ENCODE peak calls at places on chromosomes 12 and 14, in eight cellular contexts. One of them, this sample, is unnamed.

GRCh38 chr14:74980746-74981661 is 21.7 kb upstream of the EIF2B2 start:
- DNase-seq in K562: no peak
- DNase-seq in cardiac fibroblast: peak
- DNase-seq in astrocyte: peak
- DNase-seq in neuronal stem cell: peak
- DNase-seq in choroid plexus epithelial cell: peak
- DNase-seq in heart left ventricle: no peak
- DNase-seq in CD4-positive, alpha-beta memory T cell: no peak
- DNase-seq in this sample: peak

GRCh38 chr12:25957898-25958253 is 606 bp upstream of the RASSF8 start:
- DNase-seq in K562: no peak
- DNase-seq in cardiac fibroblast: peak
- DNase-seq in astrocyte: peak
- DNase-seq in neuronal stem cell: no peak
- DNase-seq in choroid plexus epithelial cell: peak
- DNase-seq in heart left ventricle: no peak
- DNase-seq in CD4-positive, alpha-beta memory T cell: no peak
- DNase-seq in this sample: peak

GRCh38 chr12:108218911-108219310 is 89.8 kb downstream of the WSCD2 start:
- DNase-seq in K562: no peak
- DNase-seq in cardiac fibroblast: no peak
- DNase-seq in astrocyte: no peak
- DNase-seq in neuronal stem cell: no peak
- DNase-seq in choroid plexus epithelial cell: no peak
- DNase-seq in heart left ventricle: no peak
- DNase-seq in CD4-positive, alpha-beta memory T cell: no peak
- DNase-seq in this sample: no peak

GRCh38 chr12:99984271-99985128 is at the start of gene ANKS1B:
- DNase-seq in K562: peak
- DNase-seq in cardiac fibroblast: peak
- DNase-seq in astrocyte: peak
- DNase-seq in neuronal stem cell: peak
- DNase-seq in choroid plexus epithelial cell: peak
- DNase-seq in heart left ventricle: peak
- DNase-seq in CD4-positive, alpha-beta memory T cell: no peak
- DNase-seq in this sample: peak

GRCh38 chr12:16245199-16245598 is 32.3 kb downstream of the SLC15A5 start:
- DNase-seq in K562: no peak
- DNase-seq in cardiac fibroblast: no peak
- DNase-seq in astrocyte: no peak
- DNase-seq in neuronal stem cell: no peak
- DNase-seq in choroid plexus epithelial cell: no peak
- DNase-seq in heart left ventricle: no peak
- DNase-seq in CD4-positive, alpha-beta memory T cell: no peak
- DNase-seq in this sample: no peak

GRCh38 chr14:22848391-22849164 is 12.2 kb downstream of the MMP14 start:
- DNase-seq in K562: no peak
- DNase-seq in cardiac fibroblast: peak
- DNase-seq in astrocyte: peak
- DNase-seq in neuronal stem cell: no peak
- DNase-seq in choroid plexus epithelial cell: peak
- DNase-seq in heart left ventricle: peak
- DNase-seq in CD4-positive, alpha-beta memory T cell: no peak
- DNase-seq in this sample: peak

GRCh38 chr12:75478395-75478794 is 2.2 kb upstream of the GLIPR1 start:
- DNase-seq in K562: no peak
- DNase-seq in cardiac fibroblast: peak
- DNase-seq in astrocyte: peak
- DNase-seq in neuronal stem cell: no peak
- DNase-seq in choroid plexus epithelial cell: peak
- DNase-seq in heart left ventricle: no peak
- DNase-seq in CD4-positive, alpha-beta memory T cell: peak
- DNase-seq in this sample: peak

GRCh38 chr12:67599691-67600090 is 48.9 kb upstream of the DYRK2 start:
- DNase-seq in K562: no peak
- DNase-seq in cardiac fibroblast: no peak
- DNase-seq in astrocyte: no peak
- DNase-seq in neuronal stem cell: no peak
- DNase-seq in choroid plexus epithelial cell: no peak
- DNase-seq in heart left ventricle: no peak
- DNase-seq in CD4-positive, alpha-beta memory T cell: no peak
- DNase-seq in this sample: no peak

GRCh38 chr12:110073049-110073831 is 24.9 kb upstream of the C12orf76 start:
- DNase-seq in K562: no peak
- DNase-seq in cardiac fibroblast: no peak
- DNase-seq in astrocyte: no peak
- DNase-seq in neuronal stem cell: no peak
- DNase-seq in choroid plexus epithelial cell: no peak
- DNase-seq in heart left ventricle: no peak
- DNase-seq in CD4-positive, alpha-beta memory T cell: peak
- DNase-seq in this sample: no peak

GRCh38 chr12:105041186-105041585 is 43.1 kb downstream of the ALDH1L2 start:
- DNase-seq in K562: no peak
- DNase-seq in cardiac fibroblast: peak
- DNase-seq in astrocyte: peak
- DNase-seq in neuronal stem cell: no peak
- DNase-seq in choroid plexus epithelial cell: no peak
- DNase-seq in heart left ventricle: no peak
- DNase-seq in CD4-positive, alpha-beta memory T cell: no peak
- DNase-seq in this sample: no peak

GRCh38 chr14:80231732-80232131 is 20.4 kb upstream of the DIO2 start:
- DNase-seq in K562: no peak
- DNase-seq in cardiac fibroblast: peak
- DNase-seq in astrocyte: no peak
- DNase-seq in neuronal stem cell: no peak
- DNase-seq in choroid plexus epithelial cell: no peak
- DNase-seq in heart left ventricle: no peak
- DNase-seq in CD4-positive, alpha-beta memory T cell: no peak
- DNase-seq in this sample: no peak

GRCh38 chr14:20904393-20905029 is 13.3 kb downstream of the RNASE3 start:
- DNase-seq in K562: no peak
- DNase-seq in cardiac fibroblast: no peak
- DNase-seq in astrocyte: no peak
- DNase-seq in neuronal stem cell: peak
- DNase-seq in choroid plexus epithelial cell: no peak
- DNase-seq in heart left ventricle: no peak
- DNase-seq in CD4-positive, alpha-beta memory T cell: no peak
- DNase-seq in this sample: no peak

GRCh38 chr14:104081951-104082464 is 3.5 kb upstream of the ASPG start:
- DNase-seq in K562: no peak
- DNase-seq in cardiac fibroblast: no peak
- DNase-seq in astrocyte: no peak
- DNase-seq in neuronal stem cell: no peak
- DNase-seq in choroid plexus epithelial cell: no peak
- DNase-seq in heart left ventricle: no peak
- DNase-seq in CD4-positive, alpha-beta memory T cell: no peak
- DNase-seq in this sample: no peak

GRCh38 chr12:130568041-130568440 is 148.1 kb downstream of the RIMBP2 start:
- DNase-seq in K562: no peak
- DNase-seq in cardiac fibroblast: no peak
- DNase-seq in astrocyte: no peak
- DNase-seq in neuronal stem cell: no peak
- DNase-seq in choroid plexus epithelial cell: no peak
- DNase-seq in heart left ventricle: no peak
- DNase-seq in CD4-positive, alpha-beta memory T cell: no peak
- DNase-seq in this sample: no peak

GRCh38 chr14:99272669-99273024 is 650 bp upstream of the BCL11B start:
- DNase-seq in K562: no peak
- DNase-seq in cardiac fibroblast: no peak
- DNase-seq in astrocyte: no peak
- DNase-seq in neuronal stem cell: no peak
- DNase-seq in choroid plexus epithelial cell: no peak
- DNase-seq in heart left ventricle: no peak
- DNase-seq in CD4-positive, alpha-beta memory T cell: no peak
- DNase-seq in this sample: no peak

DNA sequence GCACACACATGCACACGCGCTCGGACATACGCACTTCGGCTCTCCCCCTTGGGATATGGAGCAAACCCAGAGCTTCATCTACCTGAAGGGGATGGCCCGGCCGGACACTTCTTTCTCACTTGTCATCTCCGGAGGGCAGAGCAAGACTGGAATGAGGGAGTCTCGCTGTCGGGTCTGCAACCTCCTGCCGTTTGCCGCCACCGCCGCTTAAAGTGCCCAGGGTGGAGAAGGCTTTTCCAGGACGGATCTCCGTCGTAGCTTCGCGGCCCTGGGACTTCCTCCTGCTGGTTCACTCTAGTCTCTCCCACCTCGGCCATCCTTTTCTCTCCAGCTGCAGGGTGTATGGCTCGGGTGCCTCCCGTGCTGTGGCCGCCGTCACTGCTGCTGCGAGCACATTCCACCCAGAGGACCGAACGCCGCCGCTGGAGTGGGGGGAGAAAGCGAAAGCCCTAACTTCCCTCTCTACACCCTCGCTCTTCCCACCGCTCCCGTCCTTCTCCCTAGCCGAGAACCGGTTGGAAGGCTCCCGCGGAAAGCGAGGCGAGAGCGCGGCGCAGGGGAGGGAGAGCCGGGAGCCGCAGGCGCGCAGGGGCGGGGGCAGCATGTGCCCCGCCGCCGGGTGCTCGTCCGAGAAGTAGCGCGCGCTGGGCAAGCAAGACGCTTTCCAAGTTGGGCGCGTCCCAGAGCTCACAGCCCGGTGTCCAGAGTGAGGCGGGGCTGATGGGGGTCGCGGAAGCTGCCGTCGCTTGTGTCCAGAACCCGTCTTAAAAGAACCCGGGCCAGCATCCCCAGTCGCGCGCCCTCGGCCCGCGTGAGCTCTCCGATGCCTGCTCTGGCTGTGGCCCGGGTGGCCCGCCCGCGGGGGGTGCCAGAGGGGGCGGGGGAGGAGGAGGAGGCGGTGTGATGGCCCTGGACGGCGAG is at the start of gene TRHDE:
- DNase-seq in K562: no peak
- DNase-seq in cardiac fibroblast: peak
- DNase-seq in astrocyte: peak
- DNase-seq in neuronal stem cell: peak
- DNase-seq in choroid plexus epithelial cell: peak
- DNase-seq in heart left ventricle: peak
- DNase-seq in CD4-positive, alpha-beta memory T cell: no peak
- DNase-seq in this sample: peak
- H3K4me3 ChIP-seq in K562: no peak
- H3K4me3 ChIP-seq in cardiac fibroblast: peak
- H3K4me3 ChIP-seq in astrocyte: peak
- H3K4me3 ChIP-seq in neuronal stem cell: peak
- H3K4me3 ChIP-seq in choroid plexus epithelial cell: peak
- H3K4me3 ChIP-seq in heart left ventricle: peak
- H3K4me3 ChIP-seq in CD4-positive, alpha-beta memory T cell: no peak
- H3K4me3 ChIP-seq in this sample: peak

GRCh38 chr14:91870001-91870400 is 2.7 kb upstream of the TC2N start:
- DNase-seq in K562: no peak
- DNase-seq in cardiac fibroblast: no peak
- DNase-seq in astrocyte: no peak
- DNase-seq in neuronal stem cell: no peak
- DNase-seq in choroid plexus epithelial cell: no peak
- DNase-seq in heart left ventricle: no peak
- DNase-seq in CD4-positive, alpha-beta memory T cell: peak
- DNase-seq in this sample: no peak
- H3K4me3 ChIP-seq in K562: no peak
- H3K4me3 ChIP-seq in cardiac fibroblast: no peak
- H3K4me3 ChIP-seq in astrocyte: no peak
- H3K4me3 ChIP-seq in neuronal stem cell: no peak
- H3K4me3 ChIP-seq in choroid plexus epithelial cell: no peak
- H3K4me3 ChIP-seq in heart left ventricle: no peak
- H3K4me3 ChIP-seq in CD4-positive, alpha-beta memory T cell: peak
- H3K4me3 ChIP-seq in this sample: no peak

GRCh38 chr12:46260913-46261476 is 7.8 kb downstream of the SLC38A1 start:
- DNase-seq in K562: no peak
- DNase-seq in cardiac fibroblast: no peak
- DNase-seq in astrocyte: no peak
- DNase-seq in neuronal stem cell: no peak
- DNase-seq in choroid plexus epithelial cell: no peak
- DNase-seq in heart left ventricle: no peak
- DNase-seq in CD4-positive, alpha-beta memory T cell: no peak
- DNase-seq in this sample: no peak

GRCh38 chr12:46263140-46264017 is 5.5 kb downstream of the SLC38A1 start:
- DNase-seq in K562: no peak
- DNase-seq in cardiac fibroblast: no peak
- DNase-seq in astrocyte: no peak
- DNase-seq in neuronal stem cell: no peak
- DNase-seq in choroid plexus epithelial cell: no peak
- DNase-seq in heart left ventricle: no peak
- DNase-seq in CD4-positive, alpha-beta memory T cell: no peak
- DNase-seq in this sample: no peak

GRCh38 chr12:46259713-46260112 is 9.1 kb downstream of the SLC38A1 start:
- DNase-seq in K562: peak
- DNase-seq in cardiac fibroblast: no peak
- DNase-seq in astrocyte: no peak
- DNase-seq in neuronal stem cell: no peak
- DNase-seq in choroid plexus epithelial cell: no peak
- DNase-seq in heart left ventricle: no peak
- DNase-seq in CD4-positive, alpha-beta memory T cell: no peak
- DNase-seq in this sample: no peak

GRCh38 chr12:46260153-46260912 is 8.5 kb downstream of the SLC38A1 start:
- DNase-seq in K562: no peak
- DNase-seq in cardiac fibroblast: peak
- DNase-seq in astrocyte: peak
- DNase-seq in neuronal stem cell: no peak
- DNase-seq in choroid plexus epithelial cell: peak
- DNase-seq in heart left ventricle: no peak
- DNase-seq in CD4-positive, alpha-beta memory T cell: no peak
- DNase-seq in this sample: peak

GRCh38 chr12:46261658-46262057 is 7.2 kb downstream of the SLC38A1 start:
- DNase-seq in K562: no peak
- DNase-seq in cardiac fibroblast: no peak
- DNase-seq in astrocyte: no peak
- DNase-seq in neuronal stem cell: no peak
- DNase-seq in choroid plexus epithelial cell: no peak
- DNase-seq in heart left ventricle: no peak
- DNase-seq in CD4-positive, alpha-beta memory T cell: no peak
- DNase-seq in this sample: no peak
- H3K4me3 ChIP-seq in K562: no peak
- H3K4me3 ChIP-seq in cardiac fibroblast: no peak
- H3K4me3 ChIP-seq in astrocyte: no peak
- H3K4me3 ChIP-seq in neuronal stem cell: no peak
- H3K4me3 ChIP-seq in choroid plexus epithelial cell: no peak
- H3K4me3 ChIP-seq in heart left ventricle: no peak
- H3K4me3 ChIP-seq in CD4-positive, alpha-beta memory T cell: no peak
- H3K4me3 ChIP-seq in this sample: no peak

DNA sequence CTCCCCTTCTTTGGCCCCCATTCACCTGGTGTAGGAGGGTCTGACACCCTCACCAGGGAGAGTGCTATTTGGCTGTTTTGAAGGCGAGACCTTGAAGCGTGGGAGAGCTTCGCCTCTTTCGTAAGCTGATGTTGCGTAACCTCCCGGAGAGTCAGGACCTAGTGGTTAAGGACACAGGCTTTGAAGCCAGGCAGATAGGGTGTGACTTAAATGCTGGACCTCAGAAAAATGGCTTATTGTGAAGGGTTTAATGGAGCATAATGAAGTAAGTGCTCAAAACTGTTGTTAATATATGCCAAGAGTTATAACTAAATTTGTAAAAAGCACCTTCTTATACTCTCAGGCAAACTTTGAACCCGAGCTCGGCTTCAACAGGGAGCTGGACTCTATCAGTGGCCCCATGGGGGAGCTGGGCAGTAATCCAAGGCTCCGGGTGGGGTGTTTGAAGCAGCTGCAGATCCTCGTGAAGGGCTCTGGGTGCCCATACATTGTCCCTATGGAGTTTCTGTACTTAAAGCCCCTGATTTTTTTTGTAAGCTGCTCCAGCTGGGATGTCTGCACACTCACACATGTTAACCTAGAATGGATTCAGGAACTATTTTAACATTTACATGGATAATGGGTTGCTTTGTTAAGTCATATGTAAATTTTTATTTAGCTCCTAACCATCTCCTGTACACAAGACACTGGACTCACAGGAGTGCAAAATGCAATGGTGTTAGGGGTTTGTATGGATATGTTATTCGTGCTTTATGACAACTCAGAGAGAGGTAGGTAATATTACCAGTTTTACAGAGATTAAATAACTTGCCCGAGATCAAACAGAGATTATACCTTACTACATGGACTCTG is 26.0 kb downstream of the PPFIBP1 start:
- DNase-seq in K562: peak
- DNase-seq in cardiac fibroblast: peak
- DNase-seq in astrocyte: peak
- DNase-seq in neuronal stem cell: no peak
- DNase-seq in choroid plexus epithelial cell: peak
- DNase-seq in heart left ventricle: peak
- DNase-seq in CD4-positive, alpha-beta memory T cell: no peak
- DNase-seq in this sample: peak
- H3K4me3 ChIP-seq in K562: no peak
- H3K4me3 ChIP-seq in cardiac fibroblast: no peak
- H3K4me3 ChIP-seq in astrocyte: peak
- H3K4me3 ChIP-seq in neuronal stem cell: no peak
- H3K4me3 ChIP-seq in choroid plexus epithelial cell: peak
- H3K4me3 ChIP-seq in heart left ventricle: peak
- H3K4me3 ChIP-seq in CD4-positive, alpha-beta memory T cell: no peak
- H3K4me3 ChIP-seq in this sample: peak

This sample was measured in fibroblast of villous mesenchyme.